ENCODE peak calls at places on chromosomes 11 and 22, in nine cellular contexts. One of them, this sample, is unnamed.

GRCh38 chr22:40714514-40714966 is 35.3 kb downstream of the MCHR1 start:
- DNase-seq in heart left ventricle: no peak
- DNase-seq in OCI-LY7: no peak
- DNase-seq in coronary artery: no peak
- DNase-seq in BE2C: no peak
- DNase-seq in tibial nerve: no peak
- DNase-seq in colonic mucosa: no peak
- DNase-seq in A549: no peak
- DNase-seq in epithelial cell of proximal tubule: no peak
- DNase-seq in this sample: peak

GRCh38 chr11:134527382-134528243 is 115.6 kb upstream of the B3GAT1 start:
- DNase-seq in colonic mucosa: peak
- DNase-seq in A549: no peak
- DNase-seq in coronary artery: peak
- DNase-seq in BE2C: peak
- DNase-seq in epithelial cell of proximal tubule: no peak
- DNase-seq in tibial nerve: no peak
- DNase-seq in heart left ventricle: no peak
- DNase-seq in OCI-LY7: no peak
- DNase-seq in this sample: no peak

GRCh38 chr11:132531921-132532320 is 1000.4 kb downstream of the OPCML start:
- DNase-seq in BE2C: no peak
- DNase-seq in heart left ventricle: no peak
- DNase-seq in A549: no peak
- DNase-seq in tibial nerve: no peak
- DNase-seq in coronary artery: no peak
- DNase-seq in epithelial cell of proximal tubule: no peak
- DNase-seq in OCI-LY7: no peak
- DNase-seq in colonic mucosa: no peak
- DNase-seq in this sample: peak

GRCh38 chr22:49544286-49544685 is 283.4 kb downstream of the BRD1 start:
- DNase-seq in OCI-LY7: no peak
- DNase-seq in BE2C: no peak
- DNase-seq in tibial nerve: no peak
- DNase-seq in epithelial cell of proximal tubule: no peak
- DNase-seq in heart left ventricle: no peak
- DNase-seq in colonic mucosa: no peak
- DNase-seq in coronary artery: no peak
- DNase-seq in A549: no peak
- DNase-seq in this sample: no peak

GRCh38 chr11:98740335-98740734 is 280.4 kb upstream of the CNTN5 start:
- DNase-seq in A549: no peak
- DNase-seq in BE2C: no peak
- DNase-seq in colonic mucosa: no peak
- DNase-seq in OCI-LY7: no peak
- DNase-seq in heart left ventricle: peak
- DNase-seq in epithelial cell of proximal tubule: no peak
- DNase-seq in tibial nerve: no peak
- DNase-seq in coronary artery: no peak
- DNase-seq in this sample: peak

GRCh38 chr11:61779666-61780525 is 12.5 kb downstream of the TMEM258 start:
- DNase-seq in colonic mucosa: no peak
- DNase-seq in tibial nerve: no peak
- DNase-seq in OCI-LY7: no peak
- DNase-seq in coronary artery: no peak
- DNase-seq in epithelial cell of proximal tubule: no peak
- DNase-seq in heart left ventricle: no peak
- DNase-seq in A549: no peak
- DNase-seq in BE2C: no peak
- DNase-seq in this sample: no peak

GRCh38 chr11:86637976-86638375 is 34.4 kb downstream of the ME3 start:
- DNase-seq in A549: no peak
- DNase-seq in BE2C: no peak
- DNase-seq in coronary artery: no peak
- DNase-seq in OCI-LY7: no peak
- DNase-seq in heart left ventricle: no peak
- DNase-seq in epithelial cell of proximal tubule: no peak
- DNase-seq in colonic mucosa: no peak
- DNase-seq in tibial nerve: no peak
- DNase-seq in this sample: no peak

GRCh38 chr11:112795142-112795815 is 165.9 kb upstream of the NCAM1 start:
- DNase-seq in heart left ventricle: no peak
- DNase-seq in tibial nerve: no peak
- DNase-seq in colonic mucosa: peak
- DNase-seq in epithelial cell of proximal tubule: no peak
- DNase-seq in BE2C: peak
- DNase-seq in OCI-LY7: peak
- DNase-seq in coronary artery: peak
- DNase-seq in A549: peak
- DNase-seq in this sample: peak

GRCh38 chr11:107446822-107447431 is 10.7 kb downstream of the CWF19L2 start:
- DNase-seq in epithelial cell of proximal tubule: no peak
- DNase-seq in coronary artery: no peak
- DNase-seq in heart left ventricle: no peak
- DNase-seq in colonic mucosa: no peak
- DNase-seq in OCI-LY7: no peak
- DNase-seq in BE2C: no peak
- DNase-seq in tibial nerve: no peak
- DNase-seq in A549: no peak
- DNase-seq in this sample: no peak

GRCh38 chr11:17207317-17208256 is at the start of gene PIK3C2A:
- DNase-seq in A549: peak
- DNase-seq in epithelial cell of proximal tubule: no peak
- DNase-seq in BE2C: peak
- DNase-seq in coronary artery: peak
- DNase-seq in colonic mucosa: peak
- DNase-seq in tibial nerve: peak
- DNase-seq in heart left ventricle: peak
- DNase-seq in OCI-LY7: peak
- DNase-seq in this sample: peak

GRCh38 chr11:3020011-3020410 is 27.9 kb upstream of the NAP1L4 start:
- DNase-seq in coronary artery: no peak
- DNase-seq in A549: no peak
- DNase-seq in OCI-LY7: no peak
- DNase-seq in heart left ventricle: no peak
- DNase-seq in colonic mucosa: no peak
- DNase-seq in epithelial cell of proximal tubule: no peak
- DNase-seq in BE2C: no peak
- DNase-seq in tibial nerve: no peak
- DNase-seq in this sample: no peak

GRCh38 chr22:39212721-39213376 is 31.9 kb downstream of the PDGFB start:
- DNase-seq in BE2C: no peak
- DNase-seq in colonic mucosa: no peak
- DNase-seq in OCI-LY7: no peak
- DNase-seq in epithelial cell of proximal tubule: peak
- DNase-seq in coronary artery: peak
- DNase-seq in heart left ventricle: no peak
- DNase-seq in A549: peak
- DNase-seq in tibial nerve: no peak
- DNase-seq in this sample: peak

GRCh38 chr11:20162824-20163777 is 2.8 kb upstream of the DBX1 start:
- DNase-seq in colonic mucosa: no peak
- DNase-seq in heart left ventricle: no peak
- DNase-seq in tibial nerve: no peak
- DNase-seq in BE2C: peak
- DNase-seq in A549: no peak
- DNase-seq in OCI-LY7: no peak
- DNase-seq in epithelial cell of proximal tubule: no peak
- DNase-seq in coronary artery: no peak
- DNase-seq in this sample: peak

GRCh38 chr11:10116588-10116987 is 177.4 kb downstream of the SBF2 start:
- DNase-seq in OCI-LY7: peak
- DNase-seq in tibial nerve: no peak
- DNase-seq in A549: no peak
- DNase-seq in coronary artery: no peak
- DNase-seq in colonic mucosa: no peak
- DNase-seq in BE2C: no peak
- DNase-seq in epithelial cell of proximal tubule: no peak
- DNase-seq in heart left ventricle: no peak
- DNase-seq in this sample: no peak

GRCh38 chr11:62508336-62509058 is 38.1 kb downstream of the AHNAK start:
- DNase-seq in tibial nerve: peak
- DNase-seq in epithelial cell of proximal tubule: peak
- DNase-seq in colonic mucosa: peak
- DNase-seq in heart left ventricle: peak
- DNase-seq in OCI-LY7: peak
- DNase-seq in BE2C: peak
- DNase-seq in A549: peak
- DNase-seq in coronary artery: peak
- DNase-seq in this sample: peak

GRCh38 chr22:48811885-48812284 is 1015.8 kb downstream of the BRD1 start:
- DNase-seq in tibial nerve: no peak
- DNase-seq in OCI-LY7: no peak
- DNase-seq in BE2C: no peak
- DNase-seq in heart left ventricle: no peak
- DNase-seq in coronary artery: no peak
- DNase-seq in epithelial cell of proximal tubule: no peak
- DNase-seq in colonic mucosa: no peak
- DNase-seq in A549: no peak
- DNase-seq in this sample: no peak

GRCh38 chr11:118623291-118623655 is 15.9 kb downstream of the PHLDB1 start:
- DNase-seq in tibial nerve: no peak
- DNase-seq in epithelial cell of proximal tubule: no peak
- DNase-seq in BE2C: peak
- DNase-seq in coronary artery: no peak
- DNase-seq in colonic mucosa: no peak
- DNase-seq in A549: no peak
- DNase-seq in OCI-LY7: no peak
- DNase-seq in heart left ventricle: peak
- DNase-seq in this sample: peak

GRCh38 chr22:40728731-40729189 is 49.5 kb downstream of the MCHR1 start:
- DNase-seq in BE2C: no peak
- DNase-seq in OCI-LY7: peak
- DNase-seq in tibial nerve: no peak
- DNase-seq in heart left ventricle: no peak
- DNase-seq in colonic mucosa: no peak
- DNase-seq in coronary artery: no peak
- DNase-seq in A549: no peak
- DNase-seq in epithelial cell of proximal tubule: no peak
- DNase-seq in this sample: peak

GRCh38 chr11:121665211-121665838 is 212.6 kb upstream of the SORL1-AS1 start:
- DNase-seq in coronary artery: no peak
- DNase-seq in heart left ventricle: no peak
- DNase-seq in colonic mucosa: no peak
- DNase-seq in epithelial cell of proximal tubule: no peak
- DNase-seq in A549: no peak
- DNase-seq in BE2C: no peak
- DNase-seq in tibial nerve: no peak
- DNase-seq in OCI-LY7: no peak
- DNase-seq in this sample: no peak

GRCh38 chr11:34331329-34331728 is 26.5 kb downstream of the ABTB2 start:
- DNase-seq in OCI-LY7: no peak
- DNase-seq in epithelial cell of proximal tubule: no peak
- DNase-seq in colonic mucosa: peak
- DNase-seq in coronary artery: no peak
- DNase-seq in A549: peak
- DNase-seq in heart left ventricle: no peak
- DNase-seq in tibial nerve: no peak
- DNase-seq in BE2C: no peak
- DNase-seq in this sample: peak

GRCh38 chr11:123378096-123378495 is 52.0 kb upstream of the GRAMD1B start:
- DNase-seq in A549: no peak
- DNase-seq in coronary artery: no peak
- DNase-seq in epithelial cell of proximal tubule: no peak
- DNase-seq in heart left ventricle: no peak
- DNase-seq in BE2C: no peak
- DNase-seq in tibial nerve: no peak
- DNase-seq in OCI-LY7: no peak
- DNase-seq in colonic mucosa: no peak
- DNase-seq in this sample: no peak

GRCh38 chr11:92314499-92314898 is 89.9 kb downstream of the FAT3 start:
- DNase-seq in BE2C: no peak
- DNase-seq in A549: no peak
- DNase-seq in OCI-LY7: no peak
- DNase-seq in epithelial cell of proximal tubule: no peak
- DNase-seq in tibial nerve: no peak
- DNase-seq in heart left ventricle: no peak
- DNase-seq in colonic mucosa: no peak
- DNase-seq in coronary artery: peak
- DNase-seq in this sample: peak

GRCh38 chr11:72114570-72114969 is 2.1 kb upstream of the ANAPC15 start:
- DNase-seq in heart left ventricle: no peak
- DNase-seq in coronary artery: no peak
- DNase-seq in tibial nerve: no peak
- DNase-seq in colonic mucosa: no peak
- DNase-seq in OCI-LY7: no peak
- DNase-seq in BE2C: no peak
- DNase-seq in A549: no peak
- DNase-seq in epithelial cell of proximal tubule: no peak
- DNase-seq in this sample: no peak
- H3K4me3 ChIP-seq in heart left ventricle: no peak
- H3K4me3 ChIP-seq in coronary artery: no peak
- H3K4me3 ChIP-seq in tibial nerve: no peak
- H3K4me3 ChIP-seq in colonic mucosa: no peak
- H3K4me3 ChIP-seq in OCI-LY7: no peak
- H3K4me3 ChIP-seq in BE2C: no peak
- H3K4me3 ChIP-seq in A549: no peak
- H3K4me3 ChIP-seq in epithelial cell of proximal tubule: no peak
- H3K4me3 ChIP-seq in this sample: no peak

GRCh38 chr11:66068154-66068821 is 1.8 kb upstream of the PACS1 start:
- DNase-seq in colonic mucosa: peak
- DNase-seq in BE2C: peak
- DNase-seq in tibial nerve: no peak
- DNase-seq in A549: peak
- DNase-seq in heart left ventricle: peak
- DNase-seq in coronary artery: no peak
- DNase-seq in epithelial cell of proximal tubule: no peak
- DNase-seq in OCI-LY7: peak
- DNase-seq in this sample: peak
- TF ChIP-seq CTCF in colonic mucosa: peak
- TF ChIP-seq CTCF in BE2C: peak
- TF ChIP-seq CTCF in tibial nerve: peak
- TF ChIP-seq CTCF in A549: peak
- TF ChIP-seq CTCF in heart left ventricle: peak
- TF ChIP-seq CTCF in coronary artery: peak
- TF ChIP-seq CTCF in epithelial cell of proximal tubule: peak
- TF ChIP-seq CTCF in OCI-LY7: peak
- TF ChIP-seq CTCF in this sample: peak

DNA sequence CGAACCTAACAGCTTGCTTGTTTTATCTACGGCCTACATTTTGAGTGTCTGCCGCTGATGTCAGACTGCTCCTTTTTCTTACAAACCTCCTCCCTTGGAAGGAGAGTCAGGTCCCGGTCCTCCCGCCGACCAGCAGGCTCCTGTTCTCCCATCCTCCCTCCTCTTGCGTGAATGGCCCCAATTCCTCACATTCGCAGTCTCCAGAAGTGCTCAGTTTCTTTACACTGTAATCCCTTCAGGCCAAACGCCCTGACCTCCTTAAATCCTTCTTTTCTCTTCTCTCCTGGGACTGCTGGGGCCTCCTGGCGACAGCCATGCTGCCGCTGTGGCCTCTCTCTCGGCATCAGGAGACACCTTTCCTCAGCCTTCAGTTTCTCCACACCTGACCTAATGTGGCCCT is 82.6 kb upstream of the CSNK2A3 start:
- DNase-seq in OCI-LY7: no peak
- DNase-seq in A549: no peak
- DNase-seq in colonic mucosa: no peak
- DNase-seq in heart left ventricle: no peak
- DNase-seq in coronary artery: no peak
- DNase-seq in tibial nerve: no peak
- DNase-seq in BE2C: no peak
- DNase-seq in epithelial cell of proximal tubule: no peak
- DNase-seq in this sample: no peak
- H3K4me3 ChIP-seq in OCI-LY7: no peak
- H3K4me3 ChIP-seq in A549: no peak
- H3K4me3 ChIP-seq in colonic mucosa: no peak
- H3K4me3 ChIP-seq in heart left ventricle: no peak
- H3K4me3 ChIP-seq in coronary artery: no peak
- H3K4me3 ChIP-seq in tibial nerve: no peak
- H3K4me3 ChIP-seq in BE2C: no peak
- H3K4me3 ChIP-seq in epithelial cell of proximal tubule: no peak
- H3K4me3 ChIP-seq in this sample: no peak

GRCh38 chr11:110430267-110431211 is 791 bp downstream of the FDX1 start:
- DNase-seq in epithelial cell of proximal tubule: no peak
- DNase-seq in tibial nerve: no peak
- DNase-seq in heart left ventricle: peak
- DNase-seq in BE2C: no peak
- DNase-seq in coronary artery: peak
- DNase-seq in OCI-LY7: peak
- DNase-seq in colonic mucosa: peak
- DNase-seq in A549: no peak
- DNase-seq in this sample: peak
- TF ChIP-seq CTCF in epithelial cell of proximal tubule: no peak
- TF ChIP-seq CTCF in tibial nerve: peak
- TF ChIP-seq CTCF in heart left ventricle: no peak
- TF ChIP-seq CTCF in BE2C: peak
- TF ChIP-seq CTCF in coronary artery: no peak
- TF ChIP-seq CTCF in OCI-LY7: peak
- TF ChIP-seq CTCF in colonic mucosa: no peak
- TF ChIP-seq CTCF in A549: no peak
- TF ChIP-seq CTCF in this sample: no peak

This sample was measured in fibroblast of pulmonary artery.